ENCODE peak calls at places on chromosome 11, in seven cellular contexts. Q is effector memory CD8-positive, alpha-beta T cell; I is stomach; B is substantia nigra; F is endothelial cell; Z is ovary; S is activated gamma-delta T cell treated with anti-CD3 and anti-CD28 coated beads, Interleukin-2, amount 50 U/mL, for 16 hours. M is an unnamed sample.

GRCh38 chr11:35477871-35478270 is 47.5 kb downstream of the PAMR1 start:
- DNase-seq in Q (no peak), I (no peak), B (no peak), F (no peak), Z (no peak), S (no peak), M (no peak)

GRCh38 chr11:73275381-73275750 is 3.2 kb downstream of the P2RY6 start:
- DNase-seq in Q (no peak), I (no peak), B (no peak), F (no peak), Z (no peak), S (no peak), M (no peak)

GRCh38 chr11:94149435-94149834 is 20.8 kb downstream of the PANX1 start:
- DNase-seq in Q (no peak), I (no peak), B (no peak), F (no peak), Z (no peak), S (no peak), M (no peak)

GRCh38 chr11:2187267-2187707 is 15.7 kb upstream of the TH start:
- DNase-seq in Q (no peak), I (no peak), B (no peak), F (no peak), Z (no peak), S (no peak), M (no peak)

GRCh38 chr11:2201542-2201941 is 29.9 kb upstream of the TH start:
- DNase-seq in Q (no peak), I (no peak), B (no peak), F (no peak), Z (no peak), S (no peak), M (no peak)

GRCh38 chr11:128530119-128531091 is 57.0 kb downstream of the ETS1 start:
- DNase-seq in Q (no peak), I (peak; percentile 41), B (no peak), F (no peak), Z (no peak), S (no peak), M (no peak)

GRCh38 chr11:2826679-2827056 is 58.9 kb downstream of the CDKN1C start:
- DNase-seq in Q (no peak), I (no peak), B (no peak), F (no peak), Z (no peak), S (no peak), M (no peak)

GRCh38 chr11:87491381-87491780 is 453.6 kb downstream of the TMEM135 start:
- DNase-seq in Q (no peak), I (no peak), B (no peak), F (no peak), Z (no peak), S (no peak), M (no peak)

GRCh38 chr11:101169944-101170343 is 40.3 kb upstream of the PGR start:
- DNase-seq in Q (no peak), I (no peak), B (no peak), F (no peak), Z (no peak), S (no peak), M (no peak)

GRCh38 chr11:45141171-45141570 is 5.3 kb upstream of the PRDM11 start:
- DNase-seq in Q (no peak), I (no peak), B (no peak), F (no peak), Z (no peak), S (no peak), M (no peak)

GRCh38 chr11:119029340-119030028 is 1.2 kb downstream of the SLC37A4 start:
- DNase-seq in Q (no peak), I (peak; percentile 78), B (no peak), F (no peak), Z (no peak), S (no peak), M (peak; percentile 81)

GRCh38 chr11:38300570-38300969 is 1702.5 kb upstream of the RAG2 start:
- DNase-seq in Q (no peak), I (no peak), B (no peak), F (no peak), Z (no peak), S (no peak), M (no peak)

GRCh38 chr11:20451568-20451967 is 64.1 kb downstream of the PRMT3 start:
- DNase-seq in Q (no peak), I (no peak), B (no peak), F (no peak), Z (no peak), S (no peak), M (no peak)

GRCh38 chr11:75342966-75343870 is 8.2 kb downstream of the ARRB1 start:
- DNase-seq in Q (no peak), I (peak; percentile 86), B (no peak), F (no peak), Z (peak; percentile 35), S (no peak), M (peak; percentile 40)

GRCh38 chr11:120900642-120901041 is 123.3 kb upstream of the TBCEL start:
- DNase-seq in Q (no peak), I (no peak), B (no peak), F (no peak), Z (no peak), S (no peak), M (no peak)

M was measured in Caki2.